ENCODE peak calls at places on chromosomes 16 and 17, in five cellular contexts. One of them, this sample, is unnamed.

GRCh38 chr16:58331024-58331707 is 36.3 kb upstream of the PRSS54 start:
- DNase-seq in K562: peak
- DNase-seq in SK-N-SH: no peak
- DNase-seq in HepG2: no peak
- DNase-seq in GM12878: no peak
- DNase-seq in this sample: no peak

GRCh38 chr17:75105269-75106080 is 4.3 kb upstream of the ARMC7 start:
- DNase-seq in K562: peak
- DNase-seq in SK-N-SH: peak
- DNase-seq in HepG2: peak
- DNase-seq in GM12878: no peak
- DNase-seq in this sample: peak

GRCh38 chr16:24041834-24042631 is 206.2 kb downstream of the PRKCB start:
- DNase-seq in K562: peak
- DNase-seq in SK-N-SH: peak
- DNase-seq in HepG2: peak
- DNase-seq in GM12878: peak
- DNase-seq in this sample: peak

GRCh38 chr17:82200743-82201497 is 11.7 kb downstream of the CCDC57 start:
- DNase-seq in K562: peak
- DNase-seq in SK-N-SH: peak
- DNase-seq in HepG2: no peak
- DNase-seq in GM12878: no peak
- DNase-seq in this sample: no peak

GRCh38 chr16:75097941-75098897 is 18.4 kb downstream of the LDHD start:
- DNase-seq in K562: no peak
- DNase-seq in SK-N-SH: no peak
- DNase-seq in HepG2: no peak
- DNase-seq in GM12878: no peak
- DNase-seq in this sample: no peak

GRCh38 chr17:8122391-8122922 is 1.4 kb downstream of the HES7 start:
- DNase-seq in K562: no peak
- DNase-seq in SK-N-SH: no peak
- DNase-seq in HepG2: no peak
- DNase-seq in GM12878: no peak
- DNase-seq in this sample: peak

GRCh38 chr16:80614908-80615696 is 74.3 kb downstream of the DYNLRB2 start:
- DNase-seq in K562: no peak
- DNase-seq in SK-N-SH: no peak
- DNase-seq in HepG2: no peak
- DNase-seq in GM12878: no peak
- DNase-seq in this sample: peak

GRCh38 chr17:78839762-78840529 is 668 bp downstream of the USP36 start:
- DNase-seq in K562: peak
- DNase-seq in SK-N-SH: peak
- DNase-seq in HepG2: peak
- DNase-seq in GM12878: no peak
- DNase-seq in this sample: peak

GRCh38 chr17:80476877-80477646 is 655 bp upstream of the NPTX1 start:
- DNase-seq in K562: no peak
- DNase-seq in SK-N-SH: peak
- DNase-seq in HepG2: no peak
- DNase-seq in GM12878: no peak
- DNase-seq in this sample: no peak

GRCh38 chr16:76378020-76378419 is 100.8 kb downstream of the CNTNAP4 start:
- DNase-seq in K562: no peak
- DNase-seq in SK-N-SH: no peak
- DNase-seq in HepG2: no peak
- DNase-seq in GM12878: no peak
- DNase-seq in this sample: no peak

GRCh38 chr16:64738321-64738960 is 383.4 kb downstream of the CDH11 start:
- DNase-seq in K562: no peak
- DNase-seq in SK-N-SH: no peak
- DNase-seq in HepG2: no peak
- DNase-seq in GM12878: no peak
- DNase-seq in this sample: peak

GRCh38 chr17:38428150-38428642 is at the start of gene ARHGAP23:
- DNase-seq in K562: no peak
- DNase-seq in SK-N-SH: peak
- DNase-seq in HepG2: no peak
- DNase-seq in GM12878: no peak
- DNase-seq in this sample: peak

GRCh38 chr17:64097196-64097936 is 32.6 kb downstream of the ERN1 start:
- DNase-seq in K562: no peak
- DNase-seq in SK-N-SH: no peak
- DNase-seq in HepG2: no peak
- DNase-seq in GM12878: no peak
- DNase-seq in this sample: peak

GRCh38 chr17:9768381-9768934 is 22.9 kb downstream of the DHRS7C start:
- DNase-seq in K562: peak
- DNase-seq in SK-N-SH: peak
- DNase-seq in HepG2: peak
- DNase-seq in GM12878: no peak
- DNase-seq in this sample: peak

GRCh38 chr16:89620406-89620841 is 7.0 kb downstream of the DPEP1 start:
- DNase-seq in K562: no peak
- DNase-seq in SK-N-SH: no peak
- DNase-seq in HepG2: no peak
- DNase-seq in GM12878: no peak
- DNase-seq in this sample: no peak

GRCh38 chr16:89044394-89045180 is 49.1 kb upstream of the ACSF3 start:
- DNase-seq in K562: no peak
- DNase-seq in SK-N-SH: peak
- DNase-seq in HepG2: no peak
- DNase-seq in GM12878: no peak
- DNase-seq in this sample: no peak

GRCh38 chr16:47198180-47198575 is 54.4 kb upstream of the NETO2 start:
- DNase-seq in K562: no peak
- DNase-seq in SK-N-SH: no peak
- DNase-seq in HepG2: no peak
- DNase-seq in GM12878: no peak
- DNase-seq in this sample: no peak

GRCh38 chr16:83109736-83110135 is 483.0 kb downstream of the CDH13 start:
- DNase-seq in K562: no peak
- DNase-seq in SK-N-SH: no peak
- DNase-seq in HepG2: no peak
- DNase-seq in GM12878: no peak
- DNase-seq in this sample: no peak

GRCh38 chr16:68287276-68288251 is 23.2 kb downstream of the SLC7A6OS start:
- DNase-seq in K562: peak
- DNase-seq in SK-N-SH: no peak
- DNase-seq in HepG2: no peak
- DNase-seq in GM12878: no peak
- DNase-seq in this sample: peak

GRCh38 chr17:68585643-68586042 is 15.5 kb downstream of the FAM20A start:
- DNase-seq in K562: no peak
- DNase-seq in SK-N-SH: no peak
- DNase-seq in HepG2: no peak
- DNase-seq in GM12878: no peak
- DNase-seq in this sample: no peak

GRCh38 chr17:28743243-28744103 is at the start of gene TRAF4:
- DNase-seq in K562: peak
- DNase-seq in SK-N-SH: peak
- DNase-seq in HepG2: peak
- DNase-seq in GM12878: no peak
- DNase-seq in this sample: peak

GRCh38 chr16:30395992-30396560 is 856 bp downstream of the ZNF48 start:
- DNase-seq in K562: peak
- DNase-seq in SK-N-SH: peak
- DNase-seq in HepG2: no peak
- DNase-seq in GM12878: no peak
- DNase-seq in this sample: no peak

GRCh38 chr17:45785373-45786193 is 1.5 kb downstream of the CRHR1 start:
- DNase-seq in K562: no peak
- DNase-seq in SK-N-SH: no peak
- DNase-seq in HepG2: no peak
- DNase-seq in GM12878: no peak
- DNase-seq in this sample: no peak

GRCh38 chr17:31798205-31798724 is 60.8 kb downstream of the COPRS start:
- DNase-seq in K562: no peak
- DNase-seq in SK-N-SH: no peak
- DNase-seq in HepG2: peak
- DNase-seq in GM12878: no peak
- DNase-seq in this sample: no peak

GRCh38 chr16:1645914-1646525 is 32.1 kb upstream of the JPT2 start:
- DNase-seq in K562: peak
- DNase-seq in SK-N-SH: no peak
- DNase-seq in HepG2: peak
- DNase-seq in GM12878: no peak
- DNase-seq in this sample: peak

GRCh38 chr16:28902909-28903308 is 22.1 kb downstream of the RABEP2 start:
- DNase-seq in K562: no peak
- DNase-seq in SK-N-SH: no peak
- DNase-seq in HepG2: no peak
- DNase-seq in GM12878: no peak
- DNase-seq in this sample: no peak

GRCh38 chr16:24908716-24909115 is 63.0 kb downstream of the SLC5A11 start:
- DNase-seq in K562: no peak
- DNase-seq in SK-N-SH: no peak
- DNase-seq in HepG2: no peak
- DNase-seq in GM12878: no peak
- DNase-seq in this sample: no peak

GRCh38 chr16:88616320-88616719 is 22.1 kb upstream of the IL17C start:
- DNase-seq in K562: no peak
- DNase-seq in SK-N-SH: no peak
- DNase-seq in HepG2: no peak
- DNase-seq in GM12878: no peak
- DNase-seq in this sample: no peak

GRCh38 chr17:65553009-65553645 is 8.3 kb downstream of the AXIN2 start:
- DNase-seq in K562: no peak
- DNase-seq in SK-N-SH: no peak
- DNase-seq in HepG2: no peak
- DNase-seq in GM12878: no peak
- DNase-seq in this sample: peak

DNA sequence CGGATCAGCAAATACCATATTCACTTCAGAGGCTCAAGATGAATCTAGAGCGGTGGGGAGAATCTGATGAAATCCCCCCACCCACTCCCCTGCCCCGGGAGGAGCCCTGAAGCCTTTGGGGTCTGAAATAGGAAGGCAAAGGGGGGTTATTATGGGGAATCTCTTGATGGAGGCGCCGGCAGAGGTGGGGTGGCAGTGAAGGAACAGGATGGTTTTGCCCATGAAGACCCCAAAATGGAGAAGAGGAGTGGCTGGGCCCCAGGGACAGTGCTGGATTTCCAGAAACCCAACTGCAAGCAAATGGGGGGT is 637 bp downstream of the WNT3 start:
- DNase-seq in K562: no peak
- DNase-seq in SK-N-SH: no peak
- DNase-seq in HepG2: no peak
- DNase-seq in GM12878: no peak
- DNase-seq in this sample: no peak
- TF ChIP-seq MXI1 in K562: no peak
- TF ChIP-seq MXI1 in SK-N-SH: no peak
- TF ChIP-seq MXI1 in HepG2: no peak
- TF ChIP-seq MXI1 in GM12878: no peak
- TF ChIP-seq MXI1 in this sample: no peak

GRCh38 chr17:41896726-41897125 is 22.0 kb downstream of the ACLY start:
- DNase-seq in K562: no peak
- DNase-seq in SK-N-SH: no peak
- DNase-seq in HepG2: no peak
- DNase-seq in GM12878: no peak
- DNase-seq in this sample: no peak

GRCh38 chr17:41891135-41892065 is 26.2 kb upstream of the KLHL11 start:
- DNase-seq in K562: no peak
- DNase-seq in SK-N-SH: no peak
- DNase-seq in HepG2: peak
- DNase-seq in GM12878: no peak
- DNase-seq in this sample: no peak

GRCh38 chr17:41893384-41893783 is 25.4 kb downstream of the ACLY start:
- DNase-seq in K562: no peak
- DNase-seq in SK-N-SH: no peak
- DNase-seq in HepG2: no peak
- DNase-seq in GM12878: no peak
- DNase-seq in this sample: no peak

GRCh38 chr17:41895617-41896016 is 23.1 kb downstream of the ACLY start:
- DNase-seq in K562: no peak
- DNase-seq in SK-N-SH: peak
- DNase-seq in HepG2: no peak
- DNase-seq in GM12878: no peak
- DNase-seq in this sample: peak

GRCh38 chr17:41894791-41895331 is 23.9 kb downstream of the ACLY start:
- DNase-seq in K562: no peak
- DNase-seq in SK-N-SH: peak
- DNase-seq in HepG2: no peak
- DNase-seq in GM12878: no peak
- DNase-seq in this sample: peak
- TF ChIP-seq MXI1 in K562: no peak
- TF ChIP-seq MXI1 in SK-N-SH: no peak
- TF ChIP-seq MXI1 in HepG2: no peak
- TF ChIP-seq MXI1 in GM12878: no peak
- TF ChIP-seq MXI1 in this sample: no peak

GRCh38 chr16:10682604-10683003 is 12.1 kb downstream of the TEKT5 start:
- DNase-seq in K562: no peak
- DNase-seq in SK-N-SH: no peak
- DNase-seq in HepG2: no peak
- DNase-seq in GM12878: no peak
- DNase-seq in this sample: no peak

GRCh38 chr16:10684541-10685151 is 10.1 kb downstream of the TEKT5 start:
- DNase-seq in K562: no peak
- DNase-seq in SK-N-SH: no peak
- DNase-seq in HepG2: no peak
- DNase-seq in GM12878: no peak
- DNase-seq in this sample: no peak

GRCh38 chr16:10685709-10686108 is 9.0 kb downstream of the TEKT5 start:
- DNase-seq in K562: no peak
- DNase-seq in SK-N-SH: no peak
- DNase-seq in HepG2: no peak
- DNase-seq in GM12878: no peak
- DNase-seq in this sample: no peak

GRCh38 chr16:10681310-10682308 is 13.1 kb downstream of the TEKT5 start:
- DNase-seq in K562: no peak
- DNase-seq in SK-N-SH: no peak
- DNase-seq in HepG2: no peak
- DNase-seq in GM12878: no peak
- DNase-seq in this sample: no peak

GRCh38 chr16:10683160-10683559 is 11.6 kb downstream of the TEKT5 start:
- DNase-seq in K562: peak
- DNase-seq in SK-N-SH: no peak
- DNase-seq in HepG2: no peak
- DNase-seq in GM12878: no peak
- DNase-seq in this sample: no peak
- TF ChIP-seq MXI1 in K562: no peak
- TF ChIP-seq MXI1 in SK-N-SH: no peak
- TF ChIP-seq MXI1 in HepG2: no peak
- TF ChIP-seq MXI1 in GM12878: no peak
- TF ChIP-seq MXI1 in this sample: no peak

GRCh38 chr17:77374170-77374936 is 233.6 kb downstream of the SEC14L1 start:
- DNase-seq in K562: peak
- DNase-seq in SK-N-SH: peak
- DNase-seq in HepG2: peak
- DNase-seq in GM12878: no peak
- DNase-seq in this sample: peak
- TF ChIP-seq MXI1 in K562: no peak
- TF ChIP-seq MXI1 in SK-N-SH: peak
- TF ChIP-seq MXI1 in HepG2: peak
- TF ChIP-seq MXI1 in GM12878: no peak
- TF ChIP-seq MXI1 in this sample: no peak